ENCODE peak calls at places on chromosomes 7 and 10, in five cellular contexts. One of them, this sample, is unnamed.

GRCh38 chr10:69506834-69507643 is 55.8 kb downstream of the TSPAN15 start:
- DNase-seq in lower lobe of right lung: no peak
- DNase-seq in mesendoderm: no peak
- DNase-seq in GF-D8: no peak
- DNase-seq in NCI-H187 treated with DMSO at 0.1 percent for 48 hours: no peak
- DNase-seq in this sample: no peak

GRCh38 chr7:95772298-95772770 is at the start of gene DYNC1I1:
- DNase-seq in lower lobe of right lung: peak
- DNase-seq in mesendoderm: peak
- DNase-seq in GF-D8: no peak
- DNase-seq in NCI-H187 treated with DMSO at 0.1 percent for 48 hours: no peak
- DNase-seq in this sample: peak

GRCh38 chr7:16712916-16713315 is 40.6 kb upstream of the TSPAN13 start:
- DNase-seq in lower lobe of right lung: no peak
- DNase-seq in mesendoderm: no peak
- DNase-seq in GF-D8: no peak
- DNase-seq in NCI-H187 treated with DMSO at 0.1 percent for 48 hours: no peak
- DNase-seq in this sample: no peak

GRCh38 chr7:93359520-93360198 is 127.5 kb downstream of the VPS50 start:
- DNase-seq in lower lobe of right lung: no peak
- DNase-seq in mesendoderm: no peak
- DNase-seq in GF-D8: no peak
- DNase-seq in NCI-H187 treated with DMSO at 0.1 percent for 48 hours: peak
- DNase-seq in this sample: no peak

GRCh38 chr7:115654384-115655181 is 376.0 kb downstream of the TFEC start:
- DNase-seq in lower lobe of right lung: no peak
- DNase-seq in mesendoderm: no peak
- DNase-seq in GF-D8: no peak
- DNase-seq in NCI-H187 treated with DMSO at 0.1 percent for 48 hours: no peak
- DNase-seq in this sample: no peak

GRCh38 chr7:142905759-142906158 is 20.2 kb upstream of the TRPV6 start:
- DNase-seq in lower lobe of right lung: no peak
- DNase-seq in mesendoderm: no peak
- DNase-seq in GF-D8: no peak
- DNase-seq in NCI-H187 treated with DMSO at 0.1 percent for 48 hours: no peak
- DNase-seq in this sample: no peak

GRCh38 chr10:97140284-97140846 is 45.4 kb downstream of the SLIT1 start:
- DNase-seq in lower lobe of right lung: no peak
- DNase-seq in mesendoderm: peak
- DNase-seq in GF-D8: no peak
- DNase-seq in NCI-H187 treated with DMSO at 0.1 percent for 48 hours: no peak
- DNase-seq in this sample: peak

GRCh38 chr7:88429382-88429781 is 122.7 kb upstream of the STEAP4 start:
- DNase-seq in lower lobe of right lung: no peak
- DNase-seq in mesendoderm: no peak
- DNase-seq in GF-D8: no peak
- DNase-seq in NCI-H187 treated with DMSO at 0.1 percent for 48 hours: no peak
- DNase-seq in this sample: no peak

GRCh38 chr10:14698487-14699170 is 76.1 kb downstream of the FAM107B start:
- DNase-seq in lower lobe of right lung: no peak
- DNase-seq in mesendoderm: peak
- DNase-seq in GF-D8: no peak
- DNase-seq in NCI-H187 treated with DMSO at 0.1 percent for 48 hours: no peak
- DNase-seq in this sample: no peak

GRCh38 chr7:94190599-94191061 is 186.5 kb upstream of the BET1 start:
- DNase-seq in lower lobe of right lung: no peak
- DNase-seq in mesendoderm: no peak
- DNase-seq in GF-D8: no peak
- DNase-seq in NCI-H187 treated with DMSO at 0.1 percent for 48 hours: no peak
- DNase-seq in this sample: no peak

GRCh38 chr7:44757311-44757710 is 8.7 kb downstream of the ZMIZ2 start:
- DNase-seq in lower lobe of right lung: no peak
- DNase-seq in mesendoderm: no peak
- DNase-seq in GF-D8: no peak
- DNase-seq in NCI-H187 treated with DMSO at 0.1 percent for 48 hours: no peak
- DNase-seq in this sample: no peak

GRCh38 chr7:435518-436366 is 83.9 kb downstream of the PDGFA start:
- DNase-seq in lower lobe of right lung: peak
- DNase-seq in mesendoderm: no peak
- DNase-seq in GF-D8: no peak
- DNase-seq in NCI-H187 treated with DMSO at 0.1 percent for 48 hours: no peak
- DNase-seq in this sample: no peak

GRCh38 chr7:93758621-93759020 is 131.9 kb downstream of the TFPI2 start:
- DNase-seq in lower lobe of right lung: no peak
- DNase-seq in mesendoderm: no peak
- DNase-seq in GF-D8: no peak
- DNase-seq in NCI-H187 treated with DMSO at 0.1 percent for 48 hours: no peak
- DNase-seq in this sample: no peak

GRCh38 chr7:22348379-22348778 is 8.6 kb downstream of the RAPGEF5 start:
- DNase-seq in lower lobe of right lung: no peak
- DNase-seq in mesendoderm: no peak
- DNase-seq in GF-D8: no peak
- DNase-seq in NCI-H187 treated with DMSO at 0.1 percent for 48 hours: no peak
- DNase-seq in this sample: no peak

GRCh38 chr10:53111529-53111928 is 338.9 kb upstream of the MBL2 start:
- DNase-seq in lower lobe of right lung: no peak
- DNase-seq in mesendoderm: no peak
- DNase-seq in GF-D8: no peak
- DNase-seq in NCI-H187 treated with DMSO at 0.1 percent for 48 hours: no peak
- DNase-seq in this sample: no peak

GRCh38 chr10:47047577-47048532 is 136.6 kb downstream of the PTPN20 start:
- DNase-seq in lower lobe of right lung: peak
- DNase-seq in mesendoderm: peak
- DNase-seq in GF-D8: no peak
- DNase-seq in NCI-H187 treated with DMSO at 0.1 percent for 48 hours: no peak
- DNase-seq in this sample: peak

GRCh38 chr10:69445094-69445493 is 6.2 kb upstream of the TSPAN15 start:
- DNase-seq in lower lobe of right lung: no peak
- DNase-seq in mesendoderm: no peak
- DNase-seq in GF-D8: no peak
- DNase-seq in NCI-H187 treated with DMSO at 0.1 percent for 48 hours: no peak
- DNase-seq in this sample: no peak

GRCh38 chr10:78299861-78300453 is 266.3 kb downstream of the RPS24 start:
- DNase-seq in lower lobe of right lung: peak
- DNase-seq in mesendoderm: no peak
- DNase-seq in GF-D8: peak
- DNase-seq in NCI-H187 treated with DMSO at 0.1 percent for 48 hours: no peak
- DNase-seq in this sample: peak

GRCh38 chr10:3096149-3096548 is 28.8 kb downstream of the PFKP start:
- DNase-seq in lower lobe of right lung: no peak
- DNase-seq in mesendoderm: no peak
- DNase-seq in GF-D8: no peak
- DNase-seq in NCI-H187 treated with DMSO at 0.1 percent for 48 hours: no peak
- DNase-seq in this sample: no peak

GRCh38 chr10:22825841-22826240 is 102.0 kb upstream of the ARMC3 start:
- DNase-seq in lower lobe of right lung: peak
- DNase-seq in mesendoderm: peak
- DNase-seq in GF-D8: no peak
- DNase-seq in NCI-H187 treated with DMSO at 0.1 percent for 48 hours: no peak
- DNase-seq in this sample: no peak

This sample was measured in Kasumi-1.